ENCODE peak calls at places on chromosomes 11 and 22, in ten cellular contexts. L is ovary, V is pancreas, W is AG04449, Q is neural progenitor cell, F is astrocyte, N is A549, R is HFF-Myc, E is mucosa of descending colon, A is fibroblast of pulmonary artery. M is an unnamed sample.

GRCh38 chr11:132260636-132261035 is 890.2 kb downstream of the NTM start:
- DNase-seq in L (no peak), V (no peak), W (no peak), Q (no peak), F (no peak), N (no peak), R (no peak), E (no peak), A (no peak), M (no peak)

GRCh38 chr22:36587289-36588154 is 58.6 kb upstream of the EIF3D start:
- DNase-seq in L (no peak), V (no peak), W (no peak), Q (peak), F (peak), N (peak), R (no peak), E (no peak), A (peak), M (no peak)

GRCh38 chr11:107050126-107050525 is 31.9 kb upstream of the GUCY1A2 start:
- DNase-seq in L (no peak), V (no peak), W (no peak), Q (no peak), F (peak), N (no peak), R (no peak), E (no peak), A (no peak), M (no peak)

GRCh38 chr11:82960000-82960778 is 58.7 kb downstream of the DDIAS start:
- DNase-seq in L (no peak), V (no peak), W (no peak), Q (no peak), F (no peak), N (no peak), R (no peak), E (no peak), A (no peak), M (no peak)

GRCh38 chr11:10631761-10632160 is 61.8 kb downstream of the IRAG1 start:
- DNase-seq in L (no peak), V (no peak), W (no peak), Q (no peak), F (no peak), N (no peak), R (no peak), E (no peak), A (no peak), M (no peak)

GRCh38 chr22:27656970-27657369 is 144.6 kb downstream of the MN1 start:
- DNase-seq in L (no peak), V (no peak), W (no peak), Q (no peak), F (no peak), N (no peak), R (no peak), E (no peak), A (no peak), M (no peak)

GRCh38 chr11:35293699-35294098 is 125.7 kb downstream of the SLC1A2 start:
- DNase-seq in L (no peak), V (no peak), W (no peak), Q (no peak), F (no peak), N (no peak), R (no peak), E (no peak), A (no peak), M (no peak)

GRCh38 chr11:60710482-60710881 is 11.1 kb downstream of the MS4A8 start:
- DNase-seq in L (no peak), V (no peak), W (no peak), Q (peak), F (no peak), N (peak), R (no peak), E (no peak), A (no peak), M (no peak)

GRCh38 chr11:30015725-30016449 is 943 bp downstream of the KCNA4 start:
- DNase-seq in L (no peak), V (no peak), W (no peak), Q (peak), F (no peak), N (no peak), R (no peak), E (no peak), A (no peak), M (no peak)

GRCh38 chr11:44275241-44275640 is 34.7 kb downstream of the ALX4 start:
- DNase-seq in L (no peak), V (no peak), W (no peak), Q (no peak), F (no peak), N (no peak), R (no peak), E (no peak), A (no peak), M (no peak)

GRCh38 chr22:42388130-42388797 is 43.9 kb downstream of the NFAM1 start:
- DNase-seq in L (no peak), V (peak), W (no peak), Q (peak), F (peak), N (no peak), R (no peak), E (no peak), A (peak), M (no peak)

GRCh38 chr11:27717377-27717776 is 17.1 kb upstream of the BDNF start:
- DNase-seq in L (no peak), V (no peak), W (no peak), Q (no peak), F (no peak), N (peak), R (no peak), E (no peak), A (peak), M (no peak)

GRCh38 chr22:33697640-33698039 is 222.6 kb downstream of the LARGE1 start:
- DNase-seq in L (no peak), V (no peak), W (peak), Q (no peak), F (peak), N (no peak), R (no peak), E (no peak), A (peak), M (no peak)

GRCh38 chr22:36224245-36224644 is 15.1 kb downstream of the APOL2 start:
- DNase-seq in L (no peak), V (no peak), W (no peak), Q (no peak), F (no peak), N (no peak), R (no peak), E (no peak), A (no peak), M (no peak)

GRCh38 chr11:56314844-56315243 is at the start of gene OR8K3:
- DNase-seq in L (no peak), V (no peak), W (no peak), Q (no peak), F (no peak), N (no peak), R (no peak), E (no peak), A (no peak), M (no peak)

GRCh38 chr11:14454861-14455632 is 44.6 kb downstream of the COPB1 start:
- DNase-seq in L (no peak), V (no peak), W (no peak), Q (peak), F (no peak), N (no peak), R (no peak), E (no peak), A (peak), M (no peak)

GRCh38 chr22:27880778-27881394 is 38.2 kb downstream of the PITPNB start:
- DNase-seq in L (peak), V (peak), W (peak), Q (peak), F (peak), N (peak), R (peak), E (no peak), A (peak), M (peak)

GRCh38 chr11:68704887-68705286 is 20.5 kb downstream of the GAL start:
- DNase-seq in L (no peak), V (no peak), W (no peak), Q (peak), F (no peak), N (no peak), R (no peak), E (no peak), A (no peak), M (no peak)

GRCh38 chr11:35539781-35540281 is 14.4 kb upstream of the PAMR1 start:
- DNase-seq in L (peak), V (no peak), W (no peak), Q (no peak), F (peak), N (no peak), R (peak), E (no peak), A (peak), M (no peak)

GRCh38 chr11:76267563-76267962 is 61.3 kb upstream of the WNT11 start:
- DNase-seq in L (no peak), V (no peak), W (no peak), Q (no peak), F (no peak), N (no peak), R (no peak), E (no peak), A (peak), M (no peak)

GRCh38 chr22:45159652-45160462 is 3.9 kb upstream of the NUP50 start:
- DNase-seq in L (no peak), V (peak), W (no peak), Q (peak), F (peak), N (peak), R (no peak), E (no peak), A (peak), M (no peak)

GRCh38 chr11:134513585-134514120 is 101.6 kb upstream of the B3GAT1 start:
- DNase-seq in L (peak), V (no peak), W (no peak), Q (no peak), F (no peak), N (no peak), R (no peak), E (peak), A (no peak), M (no peak)

GRCh38 chr11:99366476-99366992 is 345.8 kb downstream of the CNTN5 start:
- DNase-seq in L (no peak), V (no peak), W (no peak), Q (no peak), F (no peak), N (no peak), R (no peak), E (no peak), A (no peak), M (no peak)

GRCh38 chr11:32309541-32310217 is 125.7 kb downstream of the WT1 start:
- DNase-seq in L (no peak), V (no peak), W (no peak), Q (no peak), F (no peak), N (no peak), R (no peak), E (no peak), A (no peak), M (no peak)

GRCh38 chr11:103903621-103904323 is 132.7 kb upstream of the DDI1 start:
- DNase-seq in L (no peak), V (no peak), W (no peak), Q (no peak), F (no peak), N (no peak), R (no peak), E (no peak), A (no peak), M (no peak)

GRCh38 chr11:117583063-117583801 is 213.8 kb downstream of the DSCAML1 start:
- DNase-seq in L (no peak), V (no peak), W (no peak), Q (peak), F (peak), N (no peak), R (no peak), E (no peak), A (peak), M (peak)

GRCh38 chr22:48535868-48536690 is 1291.6 kb downstream of the BRD1 start:
- DNase-seq in L (no peak), V (no peak), W (no peak), Q (no peak), F (no peak), N (no peak), R (no peak), E (no peak), A (no peak), M (no peak)

GRCh38 chr11:1326435-1327063 is 17.1 kb upstream of the TOLLIP start:
- DNase-seq in L (peak), V (no peak), W (no peak), Q (no peak), F (no peak), N (no peak), R (no peak), E (no peak), A (no peak), M (no peak)

GRCh38 chr11:67276821-67277230 is 10.6 kb downstream of the GRK2 start:
- DNase-seq in L (no peak), V (no peak), W (no peak), Q (peak), F (no peak), N (no peak), R (no peak), E (peak), A (peak), M (no peak)

GRCh38 chr11:75022289-75022688 is 33.6 kb downstream of the NEU3 start:
- DNase-seq in L (no peak), V (no peak), W (no peak), Q (no peak), F (no peak), N (no peak), R (no peak), E (no peak), A (no peak), M (peak)

GRCh38 chr11:119144825-119145476 is 3.9 kb upstream of the ABCG4 start:
- DNase-seq in L (peak), V (peak), W (no peak), Q (peak), F (peak), N (peak), R (peak), E (peak), A (peak), M (no peak)

GRCh38 chr11:103491777-103492176 is 382.6 kb downstream of the DYNC2H1 start:
- DNase-seq in L (no peak), V (no peak), W (no peak), Q (peak), F (no peak), N (no peak), R (no peak), E (no peak), A (no peak), M (no peak)

GRCh38 chr11:47986219-47986618 is 5.9 kb downstream of the PTPRJ start:
- DNase-seq in L (no peak), V (no peak), W (no peak), Q (no peak), F (no peak), N (no peak), R (no peak), E (no peak), A (no peak), M (no peak)

GRCh38 chr11:110091995-110092576 is 1.1 kb upstream of the ZC3H12C start:
- DNase-seq in L (no peak), V (no peak), W (no peak), Q (peak), F (no peak), N (no peak), R (no peak), E (no peak), A (no peak), M (no peak)

GRCh38 chr22:37485006-37485713 is 1.0 kb downstream of the MFNG start:
- DNase-seq in L (no peak), V (no peak), W (no peak), Q (no peak), F (no peak), N (no peak), R (no peak), E (peak), A (no peak), M (no peak)

GRCh38 chr11:334264-335033 is 13.8 kb upstream of the IFITM3 start:
- DNase-seq in L (peak), V (no peak), W (no peak), Q (peak), F (peak), N (no peak), R (no peak), E (no peak), A (peak), M (no peak)

GRCh38 chr11:26905368-26905767 is 88.5 kb upstream of the FIBIN start:
- DNase-seq in L (no peak), V (no peak), W (no peak), Q (peak), F (peak), N (no peak), R (peak), E (no peak), A (peak), M (no peak)

DNA sequence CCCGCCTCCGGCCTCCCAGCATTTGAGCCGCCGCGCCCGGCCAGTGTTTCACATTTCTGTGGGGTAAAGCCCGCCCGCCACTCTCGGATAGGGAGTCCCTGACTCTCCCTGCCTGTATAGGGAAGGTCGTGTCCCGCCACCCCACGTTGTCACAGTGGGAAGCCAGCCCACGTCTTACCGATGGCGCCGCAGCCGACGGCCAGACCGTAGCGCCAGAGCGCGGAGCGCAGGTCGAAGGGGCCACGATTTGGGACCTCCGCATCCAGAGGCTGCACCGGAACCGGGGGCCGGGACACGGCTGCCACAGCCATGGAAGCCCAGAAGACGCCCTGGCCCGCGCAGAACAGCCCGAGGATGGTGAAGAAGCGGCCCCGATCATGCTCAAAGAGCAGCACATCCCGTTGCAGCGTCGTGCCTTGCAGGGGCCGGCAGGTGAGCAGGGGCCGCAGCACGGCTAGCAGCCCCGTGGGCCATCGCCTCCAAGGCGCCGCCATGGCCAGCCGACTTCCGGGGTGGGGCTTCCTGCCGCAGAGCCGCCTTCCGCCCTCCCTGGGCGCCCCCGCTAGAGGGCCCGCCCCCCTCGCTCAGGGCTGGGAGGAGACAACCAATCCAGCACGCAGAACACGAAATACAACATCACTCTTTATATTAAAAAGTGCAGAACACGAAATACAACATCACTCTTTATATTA is at the start of gene TMEM223:
- DNase-seq in L (peak), V (peak), W (no peak), Q (peak), F (peak), N (peak), R (no peak), E (peak), A (peak), M (no peak)
- TF ChIP-seq CTCF in L (peak), V (peak), W (peak), Q (peak), F (no peak), N (no peak), R (no peak), E (no peak), A (no peak), M (no peak)

DNA sequence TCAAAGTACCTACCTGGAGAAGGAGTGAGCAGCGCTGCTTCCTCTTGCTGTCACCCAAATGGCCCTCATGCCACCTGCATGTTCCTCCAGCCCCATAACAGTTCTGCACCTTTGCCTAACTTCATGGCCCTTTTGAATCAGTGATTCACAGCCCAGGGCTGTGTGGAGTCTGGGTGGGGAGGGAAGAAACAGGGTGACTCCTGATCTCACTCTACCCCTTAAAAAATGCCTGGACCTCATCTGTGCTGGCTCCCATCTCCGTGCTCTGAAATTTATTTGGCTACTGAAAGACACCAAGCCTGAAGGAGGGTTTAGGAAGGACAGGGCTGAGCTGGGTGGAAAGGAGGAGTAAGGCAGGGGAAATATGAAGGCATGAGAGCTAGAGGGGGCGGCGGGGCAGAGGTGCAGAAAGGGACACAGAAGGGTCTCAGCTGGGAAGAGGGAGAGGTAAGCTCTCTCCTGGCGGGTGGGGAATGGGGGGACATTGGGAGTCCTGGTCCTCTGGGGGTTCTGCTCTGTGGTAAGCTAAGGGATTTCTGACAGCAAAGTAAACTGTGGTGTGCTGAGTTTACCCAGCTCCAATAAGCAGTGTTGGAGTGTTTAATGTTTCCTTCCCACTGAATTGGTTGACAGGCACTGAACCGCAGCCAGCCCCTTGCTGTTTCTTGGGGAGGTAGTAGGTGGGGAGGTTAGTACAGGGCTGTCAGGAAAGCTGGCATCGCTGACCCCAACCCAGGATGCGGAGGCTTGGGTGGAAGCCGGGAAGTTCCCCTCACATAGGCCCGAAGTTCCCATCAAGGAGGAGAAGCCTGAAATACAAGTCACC is 71.1 kb downstream of the RPUSD4 start:
- DNase-seq in L (no peak), V (no peak), W (no peak), Q (no peak), F (no peak), N (no peak), R (no peak), E (no peak), A (no peak), M (no peak)
- H3K4me3 ChIP-seq in L (no peak), V (no peak), W (no peak), Q (no peak), F (no peak), N (no peak), R (no peak), E (no peak), A (no peak), M (no peak)

GRCh38 chr11:46075928-46076327 is 45.3 kb downstream of the PHF21A start:
- DNase-seq in L (no peak), V (no peak), W (no peak), Q (no peak), F (no peak), N (no peak), R (no peak), E (no peak), A (no peak), M (no peak)
- TF ChIP-seq CTCF in L (no peak), V (no peak), W (no peak), Q (peak), F (no peak), N (peak), R (peak), E (no peak), A (peak), M (peak)

GRCh38 chr22:22395230-22395629 is 113.3 kb downstream of the ZNF280B start:
- DNase-seq in L (no peak), V (no peak), W (no peak), Q (no peak), F (no peak), N (no peak), R (no peak), E (no peak), A (no peak), M (no peak)
- H3K4me3 ChIP-seq in L (no peak), V (no peak), W (no peak), Q (no peak), F (no peak), N (no peak), R (no peak), E (no peak), A (no peak), M (no peak)

DNA sequence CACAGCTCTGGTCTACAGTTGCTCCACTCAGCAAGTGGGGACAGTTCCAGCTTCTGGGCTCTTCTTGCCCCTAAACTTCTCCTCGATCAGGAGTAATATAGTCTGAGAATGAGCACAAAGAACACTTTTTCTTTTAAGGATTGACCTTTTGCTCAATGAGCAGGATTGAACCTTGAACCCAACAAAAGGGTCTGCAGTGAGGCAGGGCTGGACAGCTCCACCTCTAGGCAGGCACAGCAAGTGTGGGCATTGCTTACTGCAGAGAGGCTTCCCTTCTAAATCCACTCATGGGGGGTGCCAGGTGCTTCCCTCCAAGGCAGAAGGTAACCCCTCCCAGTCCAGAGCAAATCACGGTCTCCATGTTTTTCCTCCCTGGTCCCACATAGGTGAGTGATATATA is 279.5 kb downstream of the ST3GAL4 start:
- DNase-seq in L (no peak), V (no peak), W (no peak), Q (no peak), F (no peak), N (no peak), R (no peak), E (no peak), A (no peak), M (no peak)
- TF ChIP-seq CTCF in L (no peak), V (no peak), W (no peak), Q (no peak), F (no peak), N (no peak), R (no peak), E (no peak), A (no peak), M (no peak)

GRCh38 chr11:72793081-72793451 is 781 bp downstream of the STARD10 start:
- DNase-seq in L (no peak), V (no peak), W (no peak), Q (peak), F (no peak), N (no peak), R (no peak), E (no peak), A (no peak), M (no peak)
- H3K4me3 ChIP-seq in L (peak), V (peak), W (peak), Q (peak), F (no peak), N (peak), R (peak), E (no peak), A (peak), M (peak)

GRCh38 chr11:121334973-121335711 is 42.6 kb downstream of the SC5D start:
- DNase-seq in L (peak), V (no peak), W (no peak), Q (no peak), F (no peak), N (no peak), R (no peak), E (no peak), A (peak), M (no peak)
- TF ChIP-seq CTCF in L (peak), V (no peak), W (no peak), Q (no peak), F (no peak), N (no peak), R (peak), E (no peak), A (peak), M (peak)